ENCODE peak calls at places on chromosome 12, in six cellular contexts. C is HFFc6; X is effector CD4-positive, alpha-beta T cell; I is cardiac fibroblast; L is T-helper 1 cell; W is adrenal gland. E is an unnamed sample.

GRCh38 chr12:45775964-45776363 is 46.5 kb downstream of the ARID2 start:
- DNase-seq in C (no peak), W (no peak), X (no peak), L (no peak), I (no peak), E (no peak)

GRCh38 chr12:112924986-112925385 is 13.3 kb upstream of the OAS3 start:
- DNase-seq in W (no peak), I (no peak), C (no peak), L (no peak), X (no peak), E (no peak)

GRCh38 chr12:132046561-132046960 is 96.8 kb downstream of the EP400 start:
- DNase-seq in W (no peak), I (peak), X (no peak), C (peak), L (no peak), E (peak)

GRCh38 chr12:6770094-6770493 is 2.2 kb upstream of the LAG3 start:
- DNase-seq in I (no peak), W (no peak), L (no peak), X (no peak), C (no peak), E (no peak)

GRCh38 chr12:23929906-23930305 is 19.6 kb downstream of the SOX5 start:
- DNase-seq in L (no peak), X (no peak), W (no peak), I (no peak), C (no peak), E (no peak)

GRCh38 chr12:62700091-62700490 is 233.5 kb downstream of the MON2 start:
- DNase-seq in L (no peak), C (peak), I (peak), W (no peak), X (no peak), E (no peak)

GRCh38 chr12:127145929-127146789 is 1120.8 kb upstream of the TMEM132C start:
- DNase-seq in L (no peak), C (no peak), I (peak), X (peak), W (peak), E (peak)

GRCh38 chr12:132952371-132953162 is 3.5 kb downstream of the ZNF605 start:
- DNase-seq in X (no peak), I (no peak), W (no peak), C (no peak), L (no peak), E (no peak)

GRCh38 chr12:9792185-9792900 is 31.6 kb upstream of the CD69 start:
- DNase-seq in L (no peak), W (no peak), C (no peak), X (no peak), I (no peak), E (peak)

GRCh38 chr12:110157539-110157938 is 33.4 kb downstream of the IFT81 start:
- DNase-seq in W (no peak), I (no peak), L (no peak), X (no peak), C (no peak), E (no peak)

GRCh38 chr12:43730283-43730682 is 28.3 kb downstream of the PUS7L start:
- DNase-seq in C (no peak), W (no peak), X (no peak), I (no peak), L (no peak), E (no peak)

GRCh38 chr12:4763549-4763948 is 43.3 kb downstream of the GALNT8 start:
- DNase-seq in I (no peak), L (no peak), X (no peak), C (no peak), W (peak), E (no peak)

GRCh38 chr12:19978193-19978592 is 390.1 kb upstream of the PDE3A start:
- DNase-seq in W (no peak), L (no peak), X (no peak), C (peak), I (peak), E (peak)

GRCh38 chr12:100953217-100953616 is 158.6 kb downstream of the ANO4 start:
- DNase-seq in I (peak), W (no peak), C (no peak), L (no peak), X (no peak), E (no peak)

GRCh38 chr12:33052141-33053051 is 155.8 kb upstream of the PKP2 start:
- DNase-seq in C (no peak), L (no peak), W (no peak), I (no peak), X (no peak), E (no peak)

GRCh38 chr12:32298917-32299316 is 100.4 kb upstream of the FGD4 start:
- DNase-seq in C (peak), W (no peak), L (no peak), I (no peak), X (no peak), E (peak)

GRCh38 chr12:107660861-107661415 is 24.7 kb upstream of the PWP1 start:
- DNase-seq in I (peak), X (no peak), L (no peak), C (no peak), W (no peak), E (no peak)

GRCh38 chr12:120534703-120535655 is 823 bp downstream of the RNF10 start:
- DNase-seq in L (peak), X (peak), I (peak), C (peak), W (peak), E (peak)

GRCh38 chr12:104410786-104411185 is 46.0 kb upstream of the CHST11 start:
- DNase-seq in I (peak), X (no peak), W (no peak), L (no peak), C (no peak), E (no peak)

GRCh38 chr12:124821252-124822200 is 42.1 kb downstream of the SCARB1 start:
- DNase-seq in L (no peak), W (peak), C (no peak), X (no peak), I (no peak), E (no peak)

GRCh38 chr12:64025174-64025958 is 180.9 kb downstream of the SRGAP1 start:
- DNase-seq in W (peak), C (no peak), X (no peak), L (no peak), I (no peak), E (no peak)

GRCh38 chr12:33547084-33547483 is 107.5 kb upstream of the SYT10 start:
- DNase-seq in X (no peak), C (no peak), W (no peak), I (no peak), L (no peak), E (no peak)

GRCh38 chr12:57066245-57066644 is 12.3 kb downstream of the NEMP1 start:
- DNase-seq in I (no peak), L (no peak), X (no peak), W (no peak), C (no peak), E (no peak)

GRCh38 chr12:114001731-114002340 is 35.7 kb upstream of the RBM19 start:
- DNase-seq in C (no peak), X (no peak), L (no peak), I (no peak), W (no peak), E (no peak)

GRCh38 chr12:64968989-64969819 is 144.8 kb downstream of the TBC1D30 start:
- DNase-seq in X (no peak), I (peak), W (no peak), L (no peak), C (peak), E (peak)

E was measured in foreskin fibroblast.